ENCODE peak calls at places on chromosome 15, in eight cellular contexts. L, M, P, E, J, G, K and Q are unnamed samples.

GRCh38 chr15:48940508-48940907 is 23.2 kb downstream of the SHC4 start:
- DNase-seq in L (no peak), M (peak), P (peak), E (no peak), J (no peak), G (no peak), K (no peak), Q (peak)

GRCh38 chr15:78070049-78070698 is 7.3 kb downstream of the TBC1D2B start:
- DNase-seq in L (no peak), M (no peak), P (no peak), E (no peak), J (no peak), G (no peak), K (no peak), Q (no peak)

GRCh38 chr15:42141795-42142667 is 14.4 kb downstream of the PLA2G4F start:
- DNase-seq in L (no peak), M (no peak), P (no peak), E (no peak), J (no peak), G (no peak), K (no peak), Q (no peak)

GRCh38 chr15:45618813-45619212 is 16.0 kb upstream of the SQOR start:
- DNase-seq in L (no peak), M (no peak), P (no peak), E (peak), J (no peak), G (no peak), K (no peak), Q (no peak)

GRCh38 chr15:80951941-80952340 is 37.7 kb downstream of the MESD start:
- DNase-seq in L (no peak), M (no peak), P (no peak), E (no peak), J (no peak), G (no peak), K (no peak), Q (no peak)

GRCh38 chr15:62626903-62627302 is 415.6 kb upstream of the TPM1 start:
- DNase-seq in L (no peak), M (no peak), P (no peak), E (no peak), J (no peak), G (no peak), K (no peak), Q (no peak)

GRCh38 chr15:93048759-93049161 is 40.3 kb downstream of the RGMA start:
- DNase-seq in L (no peak), M (no peak), P (no peak), E (no peak), J (no peak), G (peak), K (no peak), Q (no peak)

GRCh38 chr15:87874896-87875661 is 381.5 kb downstream of the NTRK3 start:
- DNase-seq in L (no peak), M (no peak), P (no peak), E (peak), J (no peak), G (no peak), K (no peak), Q (peak)

GRCh38 chr15:90790057-90790456 is 72.9 kb downstream of the BLM start:
- DNase-seq in L (no peak), M (no peak), P (no peak), E (no peak), J (no peak), G (no peak), K (no peak), Q (no peak)

GRCh38 chr15:60933914-60934885 is 294.9 kb downstream of the RORA start:
- DNase-seq in L (no peak), M (no peak), P (no peak), E (no peak), J (no peak), G (peak), K (no peak), Q (no peak)

GRCh38 chr15:84880822-84881519 is 3.5 kb upstream of the SLC28A1 start:
- DNase-seq in L (no peak), M (no peak), P (no peak), E (no peak), J (no peak), G (no peak), K (no peak), Q (no peak)

GRCh38 chr15:46946953-46947352 is 770.4 kb upstream of the SEMA6D start:
- DNase-seq in L (no peak), M (no peak), P (no peak), E (no peak), J (no peak), G (no peak), K (no peak), Q (no peak)

GRCh38 chr15:92629276-92629974 is 26.1 kb downstream of the FAM174B start:
- DNase-seq in L (no peak), M (no peak), P (no peak), E (no peak), J (no peak), G (no peak), K (no peak), Q (no peak)

GRCh38 chr15:40258544-40258943 is 19.7 kb downstream of the PAK6 start:
- DNase-seq in L (no peak), M (no peak), P (no peak), E (no peak), J (no peak), G (no peak), K (no peak), Q (no peak)

GRCh38 chr15:79337591-79337990 is 26.7 kb downstream of the TMED3 start:
- DNase-seq in L (no peak), M (no peak), P (no peak), E (no peak), J (no peak), G (no peak), K (no peak), Q (no peak)

GRCh38 chr15:99546436-99547100 is 19.2 kb upstream of the MEF2A start:
- DNase-seq in L (no peak), M (no peak), P (no peak), E (no peak), J (no peak), G (no peak), K (no peak), Q (no peak)

GRCh38 chr15:27358751-27359434 is 387.9 kb downstream of the GABRG3 start:
- DNase-seq in L (peak), M (no peak), P (no peak), E (peak), J (peak), G (no peak), K (no peak), Q (no peak)

GRCh38 chr15:58260186-58260910 is 122.2 kb downstream of the AQP9 start:
- DNase-seq in L (no peak), M (no peak), P (no peak), E (no peak), J (peak), G (peak), K (no peak), Q (no peak)

GRCh38 chr15:93319121-93319814 is 230.3 kb upstream of the RGMA start:
- DNase-seq in L (no peak), M (no peak), P (no peak), E (no peak), J (no peak), G (no peak), K (no peak), Q (no peak)